ENCODE peak calls at places on chromosomes 7 and 10, in seven cellular contexts. Y is DND-41, F is endodermal cell, Z is left ventricle myocardium inferior, O is fibroblast of lung, C is stomach, W is BE2C. S is an unnamed sample. For H3K27me3 and H3K4me1, the result is how much of the 10 kb centered on the place peaks cover.

GRCh38 chr7:30179016-30179436 is 44.2 kb downstream of the MTURN start:
- DNase-seq in Y (no peak), F (no peak), Z (no peak), O (no peak), C (no peak), W (no peak), S (no peak)

GRCh38 chr7:45092100-45092930 is 3.5 kb upstream of the NACAD start:
- DNase-seq in Y (no peak), F (peak), Z (no peak), O (peak), C (no peak), W (no peak), S (no peak)

GRCh38 chr7:101913876-101914275 is 96.5 kb downstream of the CUX1 start:
- DNase-seq in Y (no peak), F (no peak), Z (no peak), O (peak), C (no peak), W (no peak), S (no peak)

GRCh38 chr7:155653773-155654172 is 9.3 kb downstream of the RBM33 start:
- DNase-seq in Y (no peak), F (no peak), Z (no peak), O (peak), C (no peak), W (no peak), S (no peak)

GRCh38 chr7:46387646-46388045 is 466.6 kb upstream of the IGFBP3 start:
- DNase-seq in Y (no peak), F (no peak), Z (no peak), O (peak), C (no peak), W (no peak), S (no peak)

GRCh38 chr10:90007226-90007625 is 305.8 kb downstream of the KIF20B start:
- DNase-seq in Y (no peak), F (no peak), Z (no peak), O (peak), C (no peak), W (no peak), S (no peak)

GRCh38 chr10:3471497-3471896 is 298.9 kb upstream of the PITRM1 start:
- DNase-seq in Y (no peak), F (no peak), Z (no peak), O (no peak), C (no peak), W (no peak), S (no peak)

GRCh38 chr7:107327986-107328569 is 141.8 kb upstream of the GPR22 start:
- DNase-seq in Y (no peak), F (no peak), Z (no peak), O (peak), C (no peak), W (no peak), S (no peak)

GRCh38 chr7:6299774-6300173 is 27.4 kb upstream of the CYTH3 start:
- DNase-seq in Y (no peak), F (no peak), Z (no peak), O (no peak), C (no peak), W (no peak), S (no peak)

GRCh38 chr7:12596225-12596790 is 25.8 kb downstream of the SCIN start:
- DNase-seq in Y (no peak), F (no peak), Z (no peak), O (no peak), C (no peak), W (no peak), S (no peak)

DNA sequence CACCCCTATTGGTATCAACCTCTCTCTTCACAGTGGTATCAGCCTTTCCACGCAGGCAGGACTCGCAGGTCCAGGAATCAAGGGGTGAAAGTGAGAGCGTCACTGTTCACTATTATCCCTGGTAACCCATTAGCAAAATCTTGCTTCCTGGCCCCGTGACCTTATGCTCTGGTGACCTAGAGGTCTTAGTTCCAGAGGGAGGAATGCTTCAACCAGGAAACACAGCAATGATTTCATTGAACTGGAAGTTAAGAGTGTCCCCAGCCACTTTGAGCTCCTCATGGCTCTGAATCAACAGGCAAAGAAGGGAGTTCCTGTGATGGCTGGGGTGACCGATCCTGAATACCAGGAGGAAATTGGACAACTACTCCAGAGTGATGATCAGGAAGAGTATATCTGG is 90.6 kb downstream of the CUL2 start:
- DNase-seq in Y (no peak), F (no peak), Z (no peak), O (no peak), C (no peak), W (no peak), S (no peak)
- H3K27me3 ChIP-seq in Y (under half), F (under half), Z (under half), O (under half), C (under half), W (under half), S (under half)

DNA sequence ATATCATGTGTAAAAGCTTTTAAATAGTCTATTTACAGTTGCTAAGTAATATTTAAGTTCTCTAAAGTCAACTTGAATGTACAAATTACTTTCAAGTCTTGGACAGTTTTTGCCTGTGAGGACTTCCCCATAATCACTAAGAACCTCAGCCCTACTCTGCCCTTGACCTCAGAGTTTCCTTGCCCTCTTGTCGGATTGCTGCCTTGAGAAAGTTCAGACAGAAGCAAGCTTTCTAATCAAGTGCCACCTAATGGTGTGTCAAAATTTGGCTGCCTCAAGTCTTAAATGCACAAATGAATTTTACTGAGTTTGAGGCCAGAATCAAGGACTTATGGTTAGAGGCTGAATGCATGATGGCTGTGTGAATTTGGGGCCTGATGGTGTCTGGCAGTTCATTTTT is 88.3 kb upstream of the KAT6B start:
- DNase-seq in Y (no peak), F (no peak), Z (no peak), O (no peak), C (no peak), W (no peak), S (peak)
- TF ChIP-seq CTCF in Y (peak), F (no peak), Z (no peak), O (no peak), C (no peak), W (no peak), S (no peak)

GRCh38 chr10:48463318-48464003 is 141.4 kb downstream of the ARHGAP22 start:
- DNase-seq in Y (peak), F (peak), Z (no peak), O (no peak), C (peak), W (peak), S (peak)

GRCh38 chr10:48460148-48460545 is 144.7 kb downstream of the ARHGAP22 start:
- DNase-seq in Y (no peak), F (no peak), Z (no peak), O (no peak), C (no peak), W (no peak), S (no peak)

GRCh38 chr10:48461623-48462481 is 143.0 kb downstream of the ARHGAP22 start:
- DNase-seq in Y (peak), F (no peak), Z (no peak), O (no peak), C (peak), W (no peak), S (no peak)

GRCh38 chr10:48464121-48464870 is 140.6 kb downstream of the ARHGAP22 start:
- DNase-seq in Y (peak), F (peak), Z (no peak), O (no peak), C (peak), W (peak), S (peak)

GRCh38 chr10:48462482-48463020 is 142.3 kb downstream of the ARHGAP22 start:
- DNase-seq in Y (no peak), F (peak), Z (no peak), O (no peak), C (peak), W (no peak), S (no peak)
- H3K4me1 ChIP-seq in Y (under half), F (under half), Z (under half), O (under half), C (under half), W (under half), S (under half)

GRCh38 chr10:29734980-29735627 is 100.3 kb upstream of the SVIL start:
- DNase-seq in Y (peak), F (peak), Z (peak), O (peak), C (peak), W (peak), S (peak)
- H3K27me3 ChIP-seq in Y (under half), F (under half), Z (under half), O (under half), C (under half), W (under half), S (under half)

GRCh38 chr10:73398024-73398423 is 15.8 kb downstream of the ANXA7 start:
- DNase-seq in Y (no peak), F (peak), Z (no peak), O (no peak), C (no peak), W (no peak), S (no peak)
- TF ChIP-seq CTCF in Y (peak), F (peak), Z (no peak), O (peak), C (no peak), W (peak), S (no peak)

GRCh38 chr7:82690944-82691343 is 247.4 kb upstream of the CACNA2D1 start:
- DNase-seq in Y (no peak), F (no peak), Z (no peak), O (no peak), C (no peak), W (no peak), S (no peak)

GRCh38 chr7:82699773-82700186 is 256.2 kb upstream of the CACNA2D1 start:
- DNase-seq in Y (no peak), F (no peak), Z (no peak), O (peak), C (peak), W (no peak), S (no peak)

GRCh38 chr7:82696631-82697030 is 253.1 kb upstream of the CACNA2D1 start:
- DNase-seq in Y (no peak), F (no peak), Z (no peak), O (no peak), C (no peak), W (no peak), S (no peak)

GRCh38 chr7:82697897-82698296 is 254.3 kb upstream of the CACNA2D1 start:
- DNase-seq in Y (no peak), F (no peak), Z (no peak), O (peak), C (no peak), W (no peak), S (no peak)

GRCh38 chr7:82694020-82694419 is 250.4 kb upstream of the CACNA2D1 start:
- DNase-seq in Y (no peak), F (no peak), Z (no peak), O (peak), C (no peak), W (no peak), S (no peak)
- H3K4me1 ChIP-seq in Y (under half), F (under half), Z (under half), O (under half), C (under half), W (under half), S (under half)

DNA sequence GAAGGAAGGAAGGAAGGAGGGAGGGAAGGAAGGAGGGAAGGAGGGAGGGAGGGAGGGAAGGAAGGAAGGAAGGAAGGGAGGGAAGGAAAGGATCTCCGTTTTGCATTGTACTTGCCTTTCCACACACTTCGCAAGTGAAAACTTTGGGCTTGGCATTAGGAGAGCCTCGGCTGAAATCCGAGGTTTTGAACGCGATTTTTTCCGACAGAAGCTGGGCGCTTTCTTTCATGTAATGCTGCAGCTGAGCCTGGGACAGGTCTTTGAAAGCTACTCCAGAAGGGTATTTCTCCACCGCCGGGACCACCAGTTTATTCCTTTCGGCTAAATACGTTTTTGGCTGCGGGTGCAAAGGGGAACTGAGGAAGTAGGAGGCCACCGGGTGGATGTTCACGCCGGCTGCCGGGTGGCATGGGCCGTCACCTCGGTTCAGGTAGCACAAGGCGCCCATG is 1.0 kb downstream of the FEZF1 start:
- DNase-seq in Y (no peak), F (no peak), Z (no peak), O (no peak), C (no peak), W (no peak), S (no peak)
- H3K27me3 ChIP-seq in Y (under half), F (half or more), Z (half or more), O (half or more), C (half or more), W (half or more), S (under half)

DNA sequence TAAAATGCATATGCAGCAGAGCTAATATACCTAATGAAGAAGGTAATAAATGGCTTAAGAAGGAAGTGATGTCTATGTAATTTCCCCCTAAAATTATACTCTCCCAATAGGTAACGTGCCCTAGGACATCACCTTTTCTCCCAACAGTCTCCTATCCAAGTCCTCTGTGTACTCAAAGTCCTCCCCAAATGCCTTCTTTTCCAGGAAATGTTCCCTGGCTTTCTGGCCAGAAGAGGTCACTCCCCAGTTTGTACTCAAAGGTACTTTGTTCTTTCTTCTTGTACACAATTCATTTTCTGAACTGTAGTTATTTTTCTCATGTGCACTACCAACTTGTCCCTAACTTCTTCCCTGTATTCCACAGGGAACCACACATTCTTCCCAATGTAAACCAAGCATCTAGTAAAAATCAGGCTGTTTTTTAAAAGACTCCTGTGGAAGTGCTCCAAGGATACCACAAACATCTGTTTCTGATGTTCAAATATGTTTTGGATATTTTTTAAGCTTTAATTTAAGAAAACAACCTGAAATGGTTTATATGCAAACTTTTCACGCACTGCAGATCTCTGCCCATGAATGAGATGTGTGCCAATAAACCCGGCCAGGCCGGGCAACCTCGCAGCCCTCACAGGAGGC is 262.3 kb upstream of the KLF14 start:
- DNase-seq in Y (no peak), F (no peak), Z (no peak), O (no peak), C (peak), W (no peak), S (no peak)
- TF ChIP-seq CTCF in Y (no peak), F (no peak), Z (no peak), O (peak), C (no peak), W (no peak), S (no peak)

S was measured in CD8-positive, alpha-beta T cell.